ENCODE peak calls at places on chromosomes 3 and 15, in nine cellular contexts. S, O, X, R, P, Y, M, Z and B are unnamed samples.

GRCh38 chr3:39189648-39190269 is 2.6 kb downstream of the XIRP1 start:
- DNase-seq in S (peak), O (peak), X (no peak), R (peak), P (no peak), Y (peak), M (no peak), Z (no peak), B (peak)

GRCh38 chr3:39279745-39280517 is at the start of gene CX3CR1:
- DNase-seq in S (no peak), O (no peak), X (peak), R (no peak), P (no peak), Y (no peak), M (no peak), Z (no peak), B (no peak)

GRCh38 chr3:55294557-55294956 is 192.5 kb downstream of the WNT5A start:
- DNase-seq in S (no peak), O (no peak), X (no peak), R (no peak), P (no peak), Y (no peak), M (no peak), Z (no peak), B (no peak)

GRCh38 chr3:52606373-52607085 is 70.1 kb downstream of the UQCC5 start:
- DNase-seq in S (peak), O (no peak), X (no peak), R (peak), P (no peak), Y (peak), M (no peak), Z (no peak), B (peak)

GRCh38 chr3:151599103-151599672 is 134.5 kb upstream of the AADACL2 start:
- DNase-seq in S (no peak), O (no peak), X (no peak), R (no peak), P (no peak), Y (no peak), M (no peak), Z (no peak), B (no peak)

GRCh38 chr15:35737521-35737920 is 191.6 kb upstream of the DPH6 start:
- DNase-seq in S (no peak), O (no peak), X (no peak), R (no peak), P (no peak), Y (no peak), M (no peak), Z (no peak), B (no peak)

GRCh38 chr3:18830087-18830486 is 318.2 kb upstream of the KCNH8 start:
- DNase-seq in S (no peak), O (no peak), X (no peak), R (no peak), P (no peak), Y (no peak), M (no peak), Z (no peak), B (no peak)

GRCh38 chr15:99703603-99704443 is 29.4 kb downstream of the LYSMD4 start:
- DNase-seq in S (peak), O (no peak), X (no peak), R (no peak), P (no peak), Y (no peak), M (no peak), Z (no peak), B (no peak)

GRCh38 chr3:120393252-120393651 is 44.1 kb upstream of the LRRC58 start:
- DNase-seq in S (no peak), O (no peak), X (no peak), R (no peak), P (no peak), Y (no peak), M (no peak), Z (no peak), B (no peak)

GRCh38 chr3:137692803-137693431 is 71.2 kb upstream of the SOX14 start:
- DNase-seq in S (no peak), O (no peak), X (no peak), R (no peak), P (no peak), Y (peak), M (no peak), Z (no peak), B (peak)

GRCh38 chr15:83475551-83475950 is 28.4 kb downstream of the SH3GL3 start:
- DNase-seq in S (no peak), O (no peak), X (no peak), R (no peak), P (no peak), Y (no peak), M (no peak), Z (no peak), B (no peak)

GRCh38 chr15:81071130-81071529 is 62.9 kb upstream of the CFAP161 start:
- DNase-seq in S (no peak), O (no peak), X (no peak), R (no peak), P (no peak), Y (no peak), M (no peak), Z (no peak), B (no peak)

GRCh38 chr3:62622553-62623174 is 249.3 kb upstream of the FEZF2 start:
- DNase-seq in S (no peak), O (no peak), X (no peak), R (no peak), P (no peak), Y (no peak), M (no peak), Z (no peak), B (peak)

GRCh38 chr3:8458235-8458634 is 43.4 kb upstream of the LMCD1 start:
- DNase-seq in S (no peak), O (no peak), X (no peak), R (no peak), P (no peak), Y (no peak), M (no peak), Z (no peak), B (no peak)

GRCh38 chr3:183921096-183921495 is 36.4 kb upstream of the PARL start:
- DNase-seq in S (no peak), O (no peak), X (no peak), R (no peak), P (no peak), Y (no peak), M (no peak), Z (no peak), B (no peak)

GRCh38 chr3:45572755-45573154 is 21.8 kb upstream of the LIMD1 start:
- DNase-seq in S (no peak), O (peak), X (no peak), R (no peak), P (no peak), Y (no peak), M (no peak), Z (no peak), B (no peak)

GRCh38 chr3:174862101-174862500 is 3.0 kb downstream of the NAALADL2 start:
- DNase-seq in S (no peak), O (no peak), X (no peak), R (peak), P (no peak), Y (peak), M (no peak), Z (no peak), B (peak)

GRCh38 chr15:71060983-71061382 is 54.3 kb upstream of the THSD4 start:
- DNase-seq in S (no peak), O (no peak), X (no peak), R (no peak), P (no peak), Y (no peak), M (no peak), Z (no peak), B (no peak)

GRCh38 chr15:101362986-101363566 is 68.0 kb upstream of the SNRPA1 start:
- DNase-seq in S (no peak), O (no peak), X (no peak), R (no peak), P (no peak), Y (no peak), M (no peak), Z (no peak), B (no peak)

GRCh38 chr15:29571728-29572454 is 250.4 kb downstream of the TJP1 start:
- DNase-seq in S (no peak), O (no peak), X (no peak), R (no peak), P (no peak), Y (no peak), M (no peak), Z (no peak), B (peak)

DNA sequence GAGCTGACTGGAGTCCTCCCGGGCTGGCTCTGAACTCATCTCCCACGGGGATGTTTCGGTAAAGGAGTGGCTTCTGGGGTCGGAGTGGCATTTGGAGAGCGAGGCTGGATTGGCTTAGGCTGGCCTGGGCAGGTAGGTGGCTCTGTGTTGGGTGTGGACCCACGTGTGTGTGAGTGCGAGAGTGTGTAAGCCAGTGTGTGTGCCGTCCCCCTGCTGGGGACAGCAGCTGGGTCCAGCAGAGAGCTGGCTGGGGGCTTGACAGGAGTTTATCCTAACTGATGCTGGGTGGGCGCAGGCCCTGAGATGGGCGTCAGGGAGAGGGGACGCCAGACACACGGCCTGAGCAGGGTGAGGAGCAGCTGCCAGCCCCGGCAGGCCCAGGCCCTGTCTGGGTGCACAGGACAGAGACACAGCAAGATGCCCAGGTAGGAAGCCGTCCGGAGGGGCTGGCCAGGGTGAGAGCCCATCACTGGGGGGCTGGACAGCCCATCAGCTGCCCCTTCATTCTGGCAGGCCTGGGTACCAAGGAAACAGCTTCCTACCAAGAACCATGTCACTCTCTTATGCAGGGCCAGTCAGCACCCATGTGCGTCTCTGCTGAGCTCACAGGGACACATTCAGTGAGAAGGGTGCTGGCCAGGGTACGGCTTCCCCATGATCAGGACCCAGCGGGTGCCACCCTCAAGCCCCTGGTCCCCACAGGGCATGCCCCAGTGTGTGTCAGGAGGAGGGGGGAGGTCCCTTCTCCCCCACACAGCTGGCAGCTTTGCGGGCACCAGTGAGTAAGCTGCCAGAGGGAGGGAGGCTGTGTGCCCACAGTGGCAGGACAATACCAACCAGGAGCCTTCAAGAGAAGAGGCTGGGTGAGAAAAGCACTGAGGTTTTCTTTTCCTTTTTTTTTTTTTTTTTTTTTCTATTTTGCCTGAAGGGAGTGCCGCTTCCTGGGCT is 1.1 kb downstream of the PAK6 start:
- DNase-seq in S (no peak), O (peak), X (no peak), R (no peak), P (peak), Y (no peak), M (no peak), Z (no peak), B (no peak)
- H3K4me3 ChIP-seq in S (no peak), O (no peak), X (no peak), R (no peak), P (peak), Y (no peak), M (no peak), Z (peak), B (no peak)

DNA sequence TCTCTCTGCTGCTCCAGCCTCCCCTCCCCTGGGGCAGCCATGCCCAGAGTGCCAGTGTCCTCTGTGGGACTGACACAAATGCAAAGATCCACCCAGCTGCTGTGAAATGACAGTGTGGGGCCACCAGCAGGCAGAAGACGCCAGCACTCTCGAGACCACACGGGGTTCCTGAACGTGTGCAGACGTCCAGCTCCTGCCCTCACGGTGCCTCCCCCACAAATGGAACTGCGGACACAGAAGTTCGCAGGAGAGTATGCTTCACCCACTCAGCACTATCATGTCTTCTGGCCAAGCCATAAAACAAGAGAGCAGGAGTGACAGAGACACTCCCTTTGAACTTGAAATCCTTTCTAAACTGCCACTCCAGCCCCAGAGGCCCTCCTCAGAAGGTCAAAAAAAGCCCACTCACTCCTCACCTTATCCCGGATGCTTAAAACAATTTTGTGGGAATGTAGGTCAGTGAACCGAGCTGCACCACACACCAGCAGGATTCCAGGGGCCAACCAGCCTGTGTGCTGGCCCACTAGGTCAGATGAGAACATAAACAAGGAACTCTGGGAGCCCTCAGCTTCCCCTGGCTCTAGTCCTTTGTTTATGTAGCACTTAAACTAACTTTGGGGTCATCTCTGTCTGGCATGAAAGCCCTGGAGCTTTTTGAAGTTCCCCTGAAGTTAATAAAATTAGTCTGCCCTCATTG is 112.6 kb downstream of the DNAJB8 start:
- DNase-seq in S (no peak), O (peak), X (no peak), R (no peak), P (no peak), Y (no peak), M (no peak), Z (no peak), B (no peak)
- H3K27ac ChIP-seq in S (no peak), O (no peak), X (no peak), R (no peak), P (no peak), Y (no peak), M (no peak), Z (no peak), B (no peak)

GRCh38 chr3:14143826-14144225 is 19.0 kb downstream of the TMEM43 start:
- DNase-seq in S (no peak), O (peak), X (no peak), R (peak), P (no peak), Y (peak), M (peak), Z (no peak), B (no peak)
- H3K4me3 ChIP-seq in S (peak), O (no peak), X (no peak), R (no peak), P (no peak), Y (peak), M (no peak), Z (no peak), B (no peak)

GRCh38 chr15:41666353-41666920 is 6.2 kb downstream of the MGA start:
- DNase-seq in S (no peak), O (no peak), X (no peak), R (no peak), P (no peak), Y (no peak), M (no peak), Z (no peak), B (no peak)
- H3K27ac ChIP-seq in S (no peak), O (no peak), X (no peak), R (no peak), P (no peak), Y (no peak), M (no peak), Z (no peak), B (no peak)

DNA sequence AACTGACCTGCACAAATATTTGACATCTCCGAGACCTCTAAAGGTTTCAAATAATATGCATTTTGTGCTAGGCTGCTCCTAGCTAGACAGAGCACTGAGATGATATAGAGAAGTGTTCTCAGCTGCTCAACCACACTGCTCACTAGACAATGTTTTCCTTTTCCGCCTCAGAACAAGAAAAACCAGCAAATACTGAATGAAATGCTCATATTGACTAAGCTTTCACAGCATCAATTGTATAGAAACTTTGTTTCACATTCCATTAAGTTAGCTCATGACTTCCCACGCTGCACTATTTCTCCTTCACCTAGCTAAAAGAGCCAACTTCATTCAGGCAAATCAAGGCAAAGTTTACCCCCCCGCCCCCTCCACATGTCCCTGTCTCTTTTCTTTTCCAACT is 719 bp downstream of the ZNF385D start:
- DNase-seq in S (no peak), O (no peak), X (no peak), R (no peak), P (no peak), Y (no peak), M (no peak), Z (no peak), B (no peak)
- H3K4me3 ChIP-seq in S (peak), O (peak), X (peak), R (no peak), P (peak), Y (peak), M (no peak), Z (peak), B (no peak)

GRCh38 chr3:47065058-47065457 is 85.6 kb downstream of the NBEAL2 start:
- DNase-seq in S (no peak), O (no peak), X (no peak), R (no peak), P (no peak), Y (no peak), M (no peak), Z (no peak), B (no peak)
- H3K27ac ChIP-seq in S (no peak), O (no peak), X (no peak), R (no peak), P (no peak), Y (no peak), M (no peak), Z (no peak), B (no peak)

DNA sequence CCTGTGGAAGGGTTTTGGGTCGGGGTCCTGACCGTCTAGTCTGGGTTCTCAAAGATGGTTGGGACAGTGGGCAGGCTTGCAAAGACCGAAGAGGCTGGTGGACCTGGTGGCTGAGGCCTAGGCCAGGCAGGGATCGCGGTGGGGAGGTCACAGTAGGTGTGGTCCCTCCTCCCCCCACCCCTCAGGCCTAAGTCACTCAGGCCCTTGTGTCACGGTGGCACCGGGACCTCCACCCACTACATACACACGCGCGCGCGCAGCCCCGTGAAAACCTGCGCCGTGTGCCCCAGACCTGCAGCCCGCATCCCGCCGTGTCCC is 24.2 kb downstream of the SEC61A1 start:
- DNase-seq in S (no peak), O (peak), X (no peak), R (no peak), P (peak), Y (no peak), M (no peak), Z (no peak), B (no peak)
- H3K4me3 ChIP-seq in S (peak), O (peak), X (peak), R (peak), P (peak), Y (no peak), M (no peak), Z (peak), B (peak)

GRCh38 chr15:88072598-88073385 is 183.7 kb downstream of the NTRK3 start:
- DNase-seq in S (no peak), O (no peak), X (no peak), R (no peak), P (no peak), Y (no peak), M (no peak), Z (no peak), B (no peak)

GRCh38 chr15:88073386-88073681 is 183.2 kb downstream of the NTRK3 start:
- DNase-seq in S (no peak), O (no peak), X (no peak), R (no peak), P (no peak), Y (no peak), M (no peak), Z (no peak), B (no peak)

GRCh38 chr15:88077249-88077810 is 179.2 kb downstream of the NTRK3 start:
- DNase-seq in S (no peak), O (no peak), X (no peak), R (no peak), P (no peak), Y (no peak), M (no peak), Z (no peak), B (no peak)

GRCh38 chr15:88076246-88076645 is 180.3 kb downstream of the NTRK3 start:
- DNase-seq in S (no peak), O (no peak), X (no peak), R (no peak), P (no peak), Y (no peak), M (no peak), Z (no peak), B (no peak)

GRCh38 chr15:88075102-88075501 is 181.4 kb downstream of the NTRK3 start:
- DNase-seq in S (no peak), O (no peak), X (no peak), R (no peak), P (no peak), Y (no peak), M (no peak), Z (no peak), B (no peak)
- H3K27ac ChIP-seq in S (no peak), O (no peak), X (no peak), R (no peak), P (no peak), Y (no peak), M (no peak), Z (no peak), B (no peak)

DNA sequence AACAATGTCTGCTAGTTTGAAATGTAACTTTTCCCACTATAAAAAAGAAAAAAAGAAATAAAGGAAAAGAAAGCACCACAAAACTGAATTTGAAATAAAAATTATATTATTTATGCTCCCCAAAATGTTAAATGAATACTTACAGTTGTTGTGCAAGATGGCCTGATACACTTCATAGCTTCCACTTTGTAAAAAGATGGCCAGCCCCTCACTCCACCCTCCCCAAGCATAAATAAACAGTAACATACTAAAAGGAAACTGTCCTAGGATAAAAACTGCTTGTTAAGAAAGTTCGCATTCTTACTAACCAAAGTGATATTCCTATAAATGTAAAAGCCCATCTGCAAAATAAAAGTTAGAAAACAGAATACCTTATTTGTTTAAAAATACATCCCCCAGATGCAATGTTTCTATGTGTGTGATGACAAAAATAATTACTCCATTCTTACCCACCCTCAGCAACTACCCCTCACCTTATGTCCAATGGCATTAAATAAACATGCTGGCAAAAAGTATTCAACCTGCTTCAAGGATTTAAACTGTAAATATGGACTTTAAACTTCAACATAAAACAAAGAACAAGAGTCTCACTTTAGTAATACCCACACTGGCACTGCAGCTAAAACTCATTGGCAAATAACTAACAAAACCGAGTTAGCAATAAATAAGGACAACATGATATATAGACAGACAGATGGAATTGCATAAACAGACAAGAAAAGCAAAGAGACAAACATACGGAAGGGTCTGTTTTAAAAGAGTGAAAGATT is 47.8 kb downstream of the ZBTB20 start:
- DNase-seq in S (no peak), O (no peak), X (no peak), R (no peak), P (no peak), Y (no peak), M (no peak), Z (no peak), B (no peak)
- H3K4me3 ChIP-seq in S (peak), O (peak), X (peak), R (no peak), P (peak), Y (no peak), M (no peak), Z (peak), B (peak)